ENCODE peak calls at places on chromosomes 13 and 19, in ten cellular contexts. Z, J, F, W, V, Q, G, U, B and K are unnamed samples.

GRCh38 chr13:40578055-40578454 is 88.4 kb downstream of the FOXO1 start:
- DNase-seq in Z (no peak), J (no peak), F (no peak), W (no peak), V (no peak), Q (no peak), G (no peak), U (no peak), B (no peak), K (no peak)

GRCh38 chr19:8180018-8180417 is 29.2 kb upstream of the CERS4 start:
- DNase-seq in Z (no peak), J (no peak), F (no peak), W (no peak), V (no peak), Q (no peak), G (no peak), U (no peak), B (no peak), K (no peak)

GRCh38 chr19:2043269-2043641 is 7.8 kb downstream of the MKNK2 start:
- DNase-seq in Z (no peak), J (no peak), F (no peak), W (no peak), V (no peak), Q (no peak), G (no peak), U (no peak), B (no peak), K (no peak)

GRCh38 chr13:113207890-113208423 is 512 bp downstream of the PCID2 start:
- DNase-seq in Z (no peak), J (peak; percentile 63), F (no peak), W (no peak), V (peak; percentile 79), Q (no peak), G (peak; percentile 43), U (no peak), B (peak; percentile 24), K (no peak)

GRCh38 chr19:45164577-45165335 is 4.0 kb upstream of the NKPD1 start:
- DNase-seq in Z (peak; percentile 22), J (peak; percentile 67), F (no peak), W (peak; percentile 50), V (peak; percentile 90), Q (no peak), G (peak; percentile 45), U (no peak), B (peak; percentile 71), K (peak; percentile 79)

GRCh38 chr13:38415233-38415632 is 65.6 kb downstream of the UFM1 start:
- DNase-seq in Z (no peak), J (peak; percentile 8), F (no peak), W (no peak), V (no peak), Q (no peak), G (no peak), U (no peak), B (peak; percentile 6), K (no peak)

GRCh38 chr13:42266464-42266863 is 5.5 kb upstream of the AKAP11 start:
- DNase-seq in Z (peak; percentile 47), J (peak; percentile 67), F (no peak), W (no peak), V (no peak), Q (peak; percentile 29), G (peak; percentile 55), U (no peak), B (no peak), K (no peak)

GRCh38 chr19:30174357-30174645 is 197.9 kb upstream of the ZNF536 start:
- DNase-seq in Z (no peak), J (no peak), F (no peak), W (no peak), V (no peak), Q (no peak), G (no peak), U (no peak), B (no peak), K (no peak)

GRCh38 chr19:42092350-42092749 is 16.4 kb downstream of the ZNF574 start:
- DNase-seq in Z (no peak), J (peak; percentile 38), F (no peak), W (no peak), V (peak; percentile 88), Q (no peak), G (no peak), U (no peak), B (peak; percentile 61), K (no peak)

GRCh38 chr13:40770609-40770933 is 419 bp downstream of the MRPS31 start:
- DNase-seq in Z (no peak), J (no peak), F (no peak), W (no peak), V (no peak), Q (no peak), G (no peak), U (no peak), B (no peak), K (no peak)

GRCh38 chr19:14337510-14337909 is 43.7 kb upstream of the ADGRE5 start:
- DNase-seq in Z (no peak), J (peak; percentile 29), F (no peak), W (peak; percentile 35), V (peak; percentile 84), Q (no peak), G (no peak), U (no peak), B (peak; percentile 72), K (peak; percentile 50)

GRCh38 chr13:36857273-36857672 is 38.3 kb downstream of the RFXAP start:
- DNase-seq in Z (no peak), J (no peak), F (no peak), W (no peak), V (no peak), Q (no peak), G (no peak), U (no peak), B (no peak), K (no peak)

GRCh38 chr13:20686863-20687579 is 16.5 kb upstream of the IL17D start:
- DNase-seq in Z (no peak), J (peak; percentile 61), F (no peak), W (no peak), V (no peak), Q (no peak), G (no peak), U (no peak), B (no peak), K (no peak)

GRCh38 chr13:94987869-94988268 is 275.5 kb upstream of the SOX21 start:
- DNase-seq in Z (no peak), J (peak; percentile 79), F (no peak), W (no peak), V (no peak), Q (no peak), G (no peak), U (no peak), B (no peak), K (no peak)

GRCh38 chr13:47216176-47216822 is 319.4 kb upstream of the HTR2A start:
- DNase-seq in Z (peak; percentile 20), J (peak; percentile 56), F (no peak), W (no peak), V (no peak), Q (peak; percentile 32), G (no peak), U (no peak), B (no peak), K (no peak)

GRCh38 chr19:19860756-19861390 is 4.8 kb upstream of the ZNF253 start:
- DNase-seq in Z (no peak), J (no peak), F (no peak), W (peak; percentile 35), V (peak; percentile 92), Q (no peak), G (no peak), U (peak; percentile 65), B (peak; percentile 68), K (no peak)

GRCh38 chr13:93146584-93147292 is 79.9 kb upstream of the GPC6 start:
- DNase-seq in Z (peak; percentile 85), J (peak; percentile 67), F (no peak), W (no peak), V (no peak), Q (peak; percentile 37), G (peak; percentile 89), U (no peak), B (no peak), K (no peak)

GRCh38 chr13:107209811-107210210 is 641.9 kb upstream of the ARGLU1 start:
- DNase-seq in Z (no peak), J (peak; percentile 29), F (no peak), W (no peak), V (no peak), Q (no peak), G (peak; percentile 38), U (no peak), B (no peak), K (no peak)